ENCODE peak calls at places on chromosomes 4 and X, in five cellular contexts. M is AG09319, Q is psoas muscle, X is mucosa of descending colon, S is left lung. Y is an unnamed sample.

GRCh38 chrX:15686818-15687685 is 22.4 kb upstream of the CLTRN start:
- DNase-seq in Q (no peak), S (no peak), M (peak), X (peak), Y (peak)

GRCh38 chr4:168585168-168586091 is 88.6 kb downstream of the PALLD start:
- DNase-seq in S (peak), M (peak), Q (peak), X (peak), Y (peak)

GRCh38 chrX:73127700-73128241 is 48.5 kb upstream of the PABPC1L2A start:
- DNase-seq in Q (peak), M (no peak), X (no peak), S (no peak), Y (no peak)

GRCh38 chrX:69165116-69165651 is at the start of gene PJA1:
- DNase-seq in M (peak), X (peak), Q (peak), S (peak), Y (peak)

GRCh38 chr4:972651-973424 is 531 bp downstream of the DGKQ start:
- DNase-seq in X (peak), Q (no peak), S (peak), M (no peak), Y (no peak)

GRCh38 chr4:185566972-185567749 is 31.9 kb upstream of the PDLIM3 start:
- DNase-seq in M (no peak), Q (peak), S (no peak), X (peak), Y (peak)

GRCh38 chr4:14022428-14022827 is 394.9 kb upstream of the BOD1L1 start:
- DNase-seq in X (no peak), M (no peak), S (no peak), Q (no peak), Y (peak)

GRCh38 chrX:119726900-119727555 is 31.4 kb upstream of the SOWAHD start:
- DNase-seq in S (no peak), Q (no peak), X (no peak), M (no peak), Y (no peak)

GRCh38 chr4:173517781-173518371 is 12.2 kb downstream of the HAND2 start:
- DNase-seq in X (peak), M (no peak), S (no peak), Q (no peak), Y (no peak)

GRCh38 chr4:153594208-153594607 is 89.9 kb upstream of the TLR2 start:
- DNase-seq in S (no peak), M (no peak), X (no peak), Q (no peak), Y (no peak)

GRCh38 chrX:71534773-71535544 is 2.1 kb downstream of the OGT start:
- DNase-seq in Q (no peak), X (no peak), S (no peak), M (no peak), Y (no peak)

GRCh38 chrX:11750051-11750450 is 8.0 kb upstream of the MSL3 start:
- DNase-seq in Q (no peak), S (no peak), M (no peak), X (no peak), Y (no peak)
- TF ChIP-seq CTCF in Q (no peak), S (no peak), M (no peak), X (no peak), Y (no peak)

GRCh38 chr4:25108556-25108955 is 51.7 kb downstream of the SEPSECS start:
- DNase-seq in S (no peak), M (no peak), X (no peak), Q (no peak), Y (no peak)

GRCh38 chr4:25104561-25104960 is 55.7 kb downstream of the SEPSECS start:
- DNase-seq in X (no peak), M (no peak), S (no peak), Q (no peak), Y (no peak)

GRCh38 chr4:25106363-25107151 is 53.7 kb downstream of the SEPSECS start:
- DNase-seq in Q (no peak), X (no peak), S (no peak), M (no peak), Y (no peak)

GRCh38 chr4:25110653-25111329 is 49.5 kb downstream of the SEPSECS start:
- DNase-seq in X (no peak), M (no peak), S (no peak), Q (no peak), Y (no peak)

GRCh38 chr4:25107827-25108516 is 52.3 kb downstream of the SEPSECS start:
- DNase-seq in M (no peak), S (no peak), Q (no peak), X (peak), Y (no peak)
- TF ChIP-seq CTCF in M (no peak), S (no peak), Q (no peak), X (no peak), Y (no peak)

GRCh38 chr4:174631901-174632758 is 109.8 kb upstream of the HPGD start:
- DNase-seq in X (peak), Q (no peak), S (no peak), M (peak), Y (peak)
- TF ChIP-seq CTCF in X (peak), Q (peak), S (peak), M (peak), Y (peak)

GRCh38 chrX:41333744-41333993 is 293 bp upstream of the DDX3X start:
- DNase-seq in S (no peak), X (no peak), M (peak), Q (no peak), Y (peak)

GRCh38 chrX:41335590-41336331 is 1.8 kb downstream of the DDX3X start:
- DNase-seq in X (no peak), Q (no peak), S (no peak), M (no peak), Y (peak)

GRCh38 chrX:41334866-41335589 is 1.1 kb downstream of the DDX3X start:
- DNase-seq in X (peak), Q (peak), S (peak), M (no peak), Y (peak)

GRCh38 chrX:41332988-41333743 is 796 bp upstream of the DDX3X start:
- DNase-seq in X (peak), S (peak), Q (peak), M (no peak), Y (peak)

GRCh38 chrX:41333994-41334865 is at the start of gene DDX3X:
- DNase-seq in Q (peak), S (peak), M (peak), X (peak), Y (peak)
- TF ChIP-seq CTCF in Q (peak), S (no peak), M (peak), X (no peak), Y (peak)

GRCh38 chrX:66731398-66731797 is 92.5 kb upstream of the EDA2R start:
- DNase-seq in M (peak), S (no peak), Q (no peak), X (no peak), Y (peak)
- TF ChIP-seq CTCF in M (peak), S (peak), Q (no peak), X (no peak), Y (peak)

GRCh38 chr4:175947117-175947722 is 118.4 kb upstream of the WDR17 start:
- DNase-seq in M (no peak), X (peak), Q (no peak), S (no peak), Y (peak)
- TF ChIP-seq CTCF in M (peak), X (no peak), Q (peak), S (peak), Y (peak)

GRCh38 chr4:4574052-4574451 is 32.2 kb upstream of the STX18 start:
- DNase-seq in Q (no peak), S (no peak), X (peak), M (no peak), Y (no peak)

GRCh38 chr4:4572821-4573220 is 31.0 kb upstream of the STX18 start:
- DNase-seq in M (no peak), Q (no peak), S (no peak), X (no peak), Y (no peak)

GRCh38 chr4:4574792-4575191 is 32.9 kb upstream of the STX18 start:
- DNase-seq in Q (no peak), M (peak), X (peak), S (peak), Y (peak)

GRCh38 chr4:4577359-4577875 is 35.6 kb upstream of the STX18 start:
- DNase-seq in S (no peak), M (no peak), Q (no peak), X (no peak), Y (no peak)

DNA sequence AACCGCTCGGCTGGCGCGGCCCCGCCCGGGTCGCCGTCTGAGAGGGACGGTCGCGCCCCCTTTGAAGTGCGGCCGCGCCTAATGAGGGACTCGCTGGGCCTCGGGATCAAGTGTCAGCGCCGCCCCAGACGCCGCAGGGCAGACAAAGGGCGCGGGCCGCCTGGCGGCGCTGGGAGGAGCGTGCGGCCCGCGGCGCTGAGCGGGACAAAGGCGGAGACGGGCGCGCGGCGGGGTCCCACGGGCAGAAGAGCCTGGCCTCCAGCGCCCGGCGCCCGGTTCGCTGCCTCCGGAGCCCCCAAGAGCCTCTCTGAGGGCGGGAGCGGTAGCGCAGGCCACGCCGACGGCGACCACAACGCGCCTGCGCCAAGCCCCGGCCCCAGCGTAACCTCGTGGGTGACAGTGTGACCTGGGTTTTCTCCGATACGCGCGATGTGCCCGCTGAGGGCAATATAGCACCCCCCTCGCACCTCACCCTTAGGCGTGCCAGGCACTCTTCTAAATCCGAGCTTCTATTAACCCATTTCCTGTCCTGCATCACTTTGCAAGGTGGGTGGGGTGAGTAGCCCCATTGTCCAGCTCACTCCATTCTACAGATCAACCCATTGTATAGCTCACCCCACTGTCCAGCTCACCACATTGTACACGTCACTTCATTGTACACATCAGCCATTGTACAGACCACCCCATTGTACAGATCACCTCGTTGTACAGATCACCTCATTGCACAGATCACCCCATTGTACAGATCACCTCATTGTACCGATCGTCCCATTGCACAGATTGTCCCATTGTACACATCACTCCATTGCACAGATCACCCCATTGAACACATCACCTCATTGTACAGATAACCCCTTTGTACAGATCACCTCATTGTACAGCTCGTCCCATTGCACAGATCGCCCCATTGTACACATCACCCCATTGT is 33.7 kb upstream of the STX18 start:
- DNase-seq in S (peak), M (no peak), X (peak), Q (peak), Y (peak)
- TF ChIP-seq CTCF in S (peak), M (no peak), X (no peak), Q (peak), Y (peak)

DNA sequence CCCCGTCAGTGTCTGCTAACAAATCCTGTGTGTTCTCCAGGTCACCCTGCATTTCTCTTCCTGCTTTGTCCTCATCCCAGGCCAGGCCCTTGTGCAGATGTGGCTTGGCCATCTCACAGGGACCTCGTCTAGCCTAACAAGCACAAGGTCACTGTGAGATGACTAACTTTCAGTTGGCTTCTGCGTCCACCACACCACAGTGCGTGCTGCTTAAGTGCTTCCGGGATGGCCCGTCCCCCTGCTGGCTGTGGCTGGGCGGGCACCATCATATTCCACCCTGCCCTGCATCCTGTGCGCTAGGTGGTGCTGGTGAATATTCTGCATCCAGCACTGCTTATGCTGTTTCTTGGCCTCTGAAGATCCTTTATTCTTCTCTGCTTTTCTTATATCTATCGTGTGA is 33.8 kb downstream of the RBBP7 start:
- DNase-seq in M (no peak), Q (peak), S (no peak), X (peak), Y (no peak)
- TF ChIP-seq CTCF in M (peak), Q (peak), S (peak), X (no peak), Y (peak)

GRCh38 chr4:60657802-60658201 is 542.3 kb upstream of the ADGRL3 start:
- DNase-seq in Q (no peak), M (no peak), S (no peak), X (no peak), Y (no peak)
- TF ChIP-seq CTCF in Q (no peak), M (no peak), S (no peak), X (no peak), Y (no peak)

Y was measured in brain microvascular endothelial cell.